ENCODE peak calls at places on chromosomes 4 and X, in seven cellular contexts. B, O, M, Y, G, F and L are unnamed samples. For H3K36me3, the result is how much of the 10 kb centered on the place peaks cover.

GRCh38 chr4:170872794-170873193 is 783.0 kb upstream of the AADAT start:
- DNase-seq in B (no peak), O (peak), M (no peak), Y (no peak), G (no peak), F (no peak), L (no peak)

GRCh38 chr4:73675623-73676022 is 55.4 kb upstream of the RASSF6 start:
- DNase-seq in B (no peak), O (no peak), M (no peak), Y (no peak), G (no peak), F (no peak), L (no peak)

GRCh38 chrX:7852166-7852565 is 9.2 kb downstream of the VCX start:
- DNase-seq in B (no peak), O (no peak), M (no peak), Y (no peak), G (no peak), F (no peak), L (no peak)

GRCh38 chr4:74018116-74018515 is 19.6 kb upstream of the CXCL5 start:
- DNase-seq in B (no peak), O (no peak), M (no peak), Y (no peak), G (no peak), F (no peak), L (no peak)

GRCh38 chr4:81650871-81651270 is 179.2 kb upstream of the RASGEF1B start:
- DNase-seq in B (no peak), O (no peak), M (no peak), Y (no peak), G (no peak), F (no peak), L (no peak)

GRCh38 chr4:182245541-182246245 is 2.5 kb downstream of the TENM3 start:
- DNase-seq in B (no peak), O (no peak), M (no peak), Y (no peak), G (no peak), F (no peak), L (no peak)

GRCh38 chr4:144594471-144594986 is 51.4 kb upstream of the HHIP start:
- DNase-seq in B (no peak), O (no peak), M (no peak), Y (no peak), G (no peak), F (no peak), L (no peak)

GRCh38 chrX:56733459-56734046 is 4.5 kb downstream of the NBDY start:
- DNase-seq in B (no peak), O (no peak), M (peak), Y (no peak), G (no peak), F (peak), L (no peak)

GRCh38 chr4:86302242-86302641 is 57.6 kb downstream of the MAPK10 start:
- DNase-seq in B (no peak), O (no peak), M (no peak), Y (no peak), G (no peak), F (no peak), L (peak)

GRCh38 chrX:115642304-115642703 is 81.3 kb downstream of the PLS3 start:
- DNase-seq in B (no peak), O (no peak), M (no peak), Y (no peak), G (no peak), F (no peak), L (no peak)

GRCh38 chr4:53841711-53842110 is 222.7 kb downstream of the CHIC2 start:
- DNase-seq in B (no peak), O (no peak), M (no peak), Y (no peak), G (no peak), F (no peak), L (no peak)

GRCh38 chrX:88613338-88613737 is 133.7 kb upstream of the CPXCR1 start:
- DNase-seq in B (no peak), O (no peak), M (no peak), Y (no peak), G (no peak), F (peak), L (no peak)
- TF ChIP-seq CTCF in B (no peak), O (no peak), M (no peak), Y (peak), G (no peak), F (peak), L (peak)

GRCh38 chr4:138202686-138203085 is 39.5 kb downstream of the SLC7A11 start:
- DNase-seq in B (no peak), O (no peak), M (no peak), Y (no peak), G (no peak), F (no peak), L (no peak)
- H3K4me3 ChIP-seq in B (no peak), O (no peak), M (no peak), Y (no peak), G (no peak), F (no peak), L (no peak)

GRCh38 chr4:83065268-83065667 is 30.3 kb downstream of the COPS4 start:
- DNase-seq in B (no peak), O (no peak), M (no peak), Y (no peak), G (no peak), F (no peak), L (no peak)
- H3K36me3 ChIP-seq in B (under half), O (under half), M (half or more), Y (under half), G (under half), F (under half), L (under half)

GRCh38 chr4:83036991-83037390 is 2.0 kb downstream of the COPS4 start:
- DNase-seq in B (no peak), O (no peak), M (no peak), Y (no peak), G (no peak), F (no peak), L (no peak)

GRCh38 chr4:83043801-83044407 is 8.9 kb downstream of the COPS4 start:
- DNase-seq in B (no peak), O (no peak), M (no peak), Y (no peak), G (no peak), F (peak), L (no peak)

GRCh38 chr4:83034630-83035494 is at the start of gene COPS4:
- DNase-seq in B (peak), O (peak), M (peak), Y (peak), G (peak), F (peak), L (peak)

DNA sequence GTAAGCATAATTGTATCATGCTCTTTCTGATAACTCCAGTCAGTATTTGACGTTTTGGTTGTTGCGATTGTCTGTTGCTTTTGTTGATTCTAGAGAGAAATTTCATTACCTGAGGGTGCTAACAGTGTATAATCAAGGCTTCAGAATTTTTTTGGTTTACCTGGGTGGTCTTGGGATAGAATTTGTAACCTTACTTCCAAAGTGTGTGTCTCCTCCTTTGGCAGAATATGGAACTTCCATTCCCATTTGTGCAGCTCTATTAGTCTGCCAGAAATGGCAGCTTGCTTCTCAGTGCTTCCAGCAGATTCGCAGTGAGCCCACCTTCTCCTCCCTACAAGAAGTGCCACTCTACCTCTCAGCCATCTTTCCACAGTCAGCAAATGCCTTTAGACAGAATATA is 5.3 kb downstream of the COPS4 start:
- DNase-seq in B (no peak), O (no peak), M (no peak), Y (no peak), G (no peak), F (no peak), L (no peak)
- TF ChIP-seq CTCF in B (peak), O (no peak), M (no peak), Y (no peak), G (no peak), F (peak), L (no peak)

DNA sequence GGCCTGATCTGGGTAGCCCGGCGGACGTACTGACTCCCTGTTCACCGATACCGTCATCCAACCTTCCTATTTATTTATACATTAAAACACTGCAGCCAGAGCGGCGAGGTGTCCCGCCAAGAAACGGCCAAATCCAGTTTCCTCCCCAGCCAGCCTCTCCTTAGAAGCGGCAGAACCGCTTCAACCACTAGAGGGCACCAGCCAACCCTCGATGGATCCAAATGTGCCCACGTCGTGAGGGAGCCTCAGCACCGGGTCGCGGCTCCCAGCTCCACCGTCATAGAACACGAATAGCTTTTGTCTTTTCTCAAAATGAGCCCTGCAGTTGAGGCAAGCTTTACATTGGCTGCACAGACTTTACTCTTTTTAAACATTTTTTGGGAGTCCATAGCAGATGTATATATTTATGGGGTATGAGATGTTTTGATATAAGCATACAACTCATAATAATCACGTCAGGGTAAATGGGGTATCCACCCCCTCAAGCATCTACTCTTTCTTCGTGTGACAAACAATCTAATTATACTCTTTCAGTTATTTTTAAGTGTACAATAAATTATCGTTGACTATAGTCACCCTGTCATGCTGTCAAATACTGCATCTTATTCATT is 13.0 kb upstream of the HELT start:
- DNase-seq in B (peak), O (peak), M (peak), Y (peak), G (peak), F (peak), L (no peak)
- H3K4me3 ChIP-seq in B (peak), O (peak), M (peak), Y (peak), G (no peak), F (peak), L (no peak)

DNA sequence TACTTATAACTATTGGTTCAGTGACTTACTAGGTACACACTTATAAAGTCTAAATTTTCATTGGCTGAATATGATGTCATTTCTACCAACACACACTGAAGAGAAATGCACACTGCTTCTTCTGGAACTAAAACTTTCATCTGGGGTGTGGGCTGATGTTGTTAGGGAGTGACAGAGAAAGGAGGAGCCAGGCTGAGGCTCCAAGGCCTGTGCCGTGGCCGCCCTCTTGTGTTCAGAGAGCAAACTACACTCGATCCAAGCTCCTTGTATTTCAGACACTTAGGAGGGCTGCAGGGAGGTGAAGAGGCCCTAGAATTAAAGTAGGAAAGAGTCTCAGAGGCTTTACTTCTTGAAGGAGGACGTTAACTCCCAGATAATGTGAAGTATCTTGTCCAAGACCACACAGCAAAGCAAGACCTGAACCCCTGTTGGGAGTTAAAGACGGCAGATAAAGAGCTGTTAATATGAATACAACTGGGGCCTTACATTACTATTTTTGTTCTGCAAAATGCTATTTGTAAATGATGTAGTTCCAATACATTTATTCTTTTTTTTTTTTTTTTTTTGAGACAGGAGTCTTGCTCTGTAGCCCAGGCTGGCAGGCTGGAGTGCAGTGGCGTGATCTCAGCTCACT is 137.5 kb downstream of the AFAP1 start:
- DNase-seq in B (no peak), O (peak), M (peak), Y (no peak), G (peak), F (peak), L (peak)
- H3K36me3 ChIP-seq in B (under half), O (under half), M (under half), Y (under half), G (under half), F (half or more), L (under half)

GRCh38 chr4:13659341-13660070 is 32.0 kb upstream of the BOD1L1 start:
- DNase-seq in B (no peak), O (no peak), M (no peak), Y (no peak), G (no peak), F (no peak), L (no peak)
- TF ChIP-seq CTCF in B (no peak), O (no peak), M (no peak), Y (no peak), G (no peak), F (no peak), L (no peak)